ENCODE peak calls at places on chromosomes 5 and 9, in ten cellular contexts. One of them, this sample, is unnamed.

GRCh38 chr9:136762915-136763648 is 1.2 kb downstream of the LCN15 start:
- DNase-seq in astrocyte of the spinal cord: no peak
- DNase-seq in HepG2: peak
- DNase-seq in endothelial cell of umbilical vein: peak
- DNase-seq in choroid plexus epithelial cell: peak
- DNase-seq in brain microvascular endothelial cell: no peak
- DNase-seq in psoas muscle: peak
- DNase-seq in kidney: peak
- DNase-seq in RWPE2: peak
- DNase-seq in GM12864: no peak
- DNase-seq in this sample: no peak

GRCh38 chr9:137434498-137435380 is 6.4 kb downstream of the ENTPD8 start:
- DNase-seq in astrocyte of the spinal cord: no peak
- DNase-seq in HepG2: no peak
- DNase-seq in endothelial cell of umbilical vein: no peak
- DNase-seq in choroid plexus epithelial cell: no peak
- DNase-seq in brain microvascular endothelial cell: no peak
- DNase-seq in psoas muscle: peak
- DNase-seq in kidney: peak
- DNase-seq in RWPE2: peak
- DNase-seq in GM12864: no peak
- DNase-seq in this sample: no peak

GRCh38 chr5:159975462-159976019 is 33.4 kb upstream of the TTC1 start:
- DNase-seq in astrocyte of the spinal cord: peak
- DNase-seq in HepG2: peak
- DNase-seq in endothelial cell of umbilical vein: peak
- DNase-seq in choroid plexus epithelial cell: peak
- DNase-seq in brain microvascular endothelial cell: peak
- DNase-seq in psoas muscle: no peak
- DNase-seq in kidney: no peak
- DNase-seq in RWPE2: no peak
- DNase-seq in GM12864: no peak
- DNase-seq in this sample: peak

GRCh38 chr9:36207016-36207415 is 16.3 kb downstream of the CLTA start:
- DNase-seq in astrocyte of the spinal cord: peak
- DNase-seq in HepG2: no peak
- DNase-seq in endothelial cell of umbilical vein: peak
- DNase-seq in choroid plexus epithelial cell: peak
- DNase-seq in brain microvascular endothelial cell: peak
- DNase-seq in psoas muscle: peak
- DNase-seq in kidney: no peak
- DNase-seq in RWPE2: no peak
- DNase-seq in GM12864: no peak
- DNase-seq in this sample: no peak

GRCh38 chr5:172806897-172807672 is 27.0 kb upstream of the ERGIC1 start:
- DNase-seq in astrocyte of the spinal cord: peak
- DNase-seq in HepG2: peak
- DNase-seq in endothelial cell of umbilical vein: peak
- DNase-seq in choroid plexus epithelial cell: peak
- DNase-seq in brain microvascular endothelial cell: peak
- DNase-seq in psoas muscle: peak
- DNase-seq in kidney: peak
- DNase-seq in RWPE2: peak
- DNase-seq in GM12864: peak
- DNase-seq in this sample: peak

GRCh38 chr5:54088081-54088480 is 222.3 kb downstream of the ARL15 start:
- DNase-seq in astrocyte of the spinal cord: peak
- DNase-seq in HepG2: no peak
- DNase-seq in endothelial cell of umbilical vein: peak
- DNase-seq in choroid plexus epithelial cell: peak
- DNase-seq in brain microvascular endothelial cell: no peak
- DNase-seq in psoas muscle: no peak
- DNase-seq in kidney: no peak
- DNase-seq in RWPE2: no peak
- DNase-seq in GM12864: no peak
- DNase-seq in this sample: no peak

GRCh38 chr5:52809884-52810283 is 22.2 kb downstream of the ITGA1 start:
- DNase-seq in astrocyte of the spinal cord: peak
- DNase-seq in HepG2: no peak
- DNase-seq in endothelial cell of umbilical vein: no peak
- DNase-seq in choroid plexus epithelial cell: peak
- DNase-seq in brain microvascular endothelial cell: no peak
- DNase-seq in psoas muscle: no peak
- DNase-seq in kidney: no peak
- DNase-seq in RWPE2: no peak
- DNase-seq in GM12864: no peak
- DNase-seq in this sample: peak

GRCh38 chr5:155013526-155013925 is at the start of gene KIF4B:
- DNase-seq in astrocyte of the spinal cord: no peak
- DNase-seq in HepG2: no peak
- DNase-seq in endothelial cell of umbilical vein: no peak
- DNase-seq in choroid plexus epithelial cell: no peak
- DNase-seq in brain microvascular endothelial cell: no peak
- DNase-seq in psoas muscle: no peak
- DNase-seq in kidney: no peak
- DNase-seq in RWPE2: no peak
- DNase-seq in GM12864: no peak
- DNase-seq in this sample: no peak

GRCh38 chr5:127338501-127338900 is 47.9 kb downstream of the MEGF10 start:
- DNase-seq in astrocyte of the spinal cord: no peak
- DNase-seq in HepG2: no peak
- DNase-seq in endothelial cell of umbilical vein: no peak
- DNase-seq in choroid plexus epithelial cell: no peak
- DNase-seq in brain microvascular endothelial cell: no peak
- DNase-seq in psoas muscle: no peak
- DNase-seq in kidney: no peak
- DNase-seq in RWPE2: no peak
- DNase-seq in GM12864: no peak
- DNase-seq in this sample: no peak

GRCh38 chr5:127332250-127332649 is 41.7 kb downstream of the MEGF10 start:
- DNase-seq in astrocyte of the spinal cord: no peak
- DNase-seq in HepG2: no peak
- DNase-seq in endothelial cell of umbilical vein: no peak
- DNase-seq in choroid plexus epithelial cell: no peak
- DNase-seq in brain microvascular endothelial cell: no peak
- DNase-seq in psoas muscle: no peak
- DNase-seq in kidney: no peak
- DNase-seq in RWPE2: no peak
- DNase-seq in GM12864: no peak
- DNase-seq in this sample: no peak

GRCh38 chr5:127337876-127338275 is 47.3 kb downstream of the MEGF10 start:
- DNase-seq in astrocyte of the spinal cord: no peak
- DNase-seq in HepG2: no peak
- DNase-seq in endothelial cell of umbilical vein: no peak
- DNase-seq in choroid plexus epithelial cell: no peak
- DNase-seq in brain microvascular endothelial cell: no peak
- DNase-seq in psoas muscle: no peak
- DNase-seq in kidney: no peak
- DNase-seq in RWPE2: no peak
- DNase-seq in GM12864: no peak
- DNase-seq in this sample: no peak

GRCh38 chr5:127333463-127333862 is 42.9 kb downstream of the MEGF10 start:
- DNase-seq in astrocyte of the spinal cord: no peak
- DNase-seq in HepG2: no peak
- DNase-seq in endothelial cell of umbilical vein: no peak
- DNase-seq in choroid plexus epithelial cell: no peak
- DNase-seq in brain microvascular endothelial cell: no peak
- DNase-seq in psoas muscle: no peak
- DNase-seq in kidney: no peak
- DNase-seq in RWPE2: no peak
- DNase-seq in GM12864: no peak
- DNase-seq in this sample: no peak

GRCh38 chr5:127335381-127335780 is 44.8 kb downstream of the MEGF10 start:
- DNase-seq in astrocyte of the spinal cord: no peak
- DNase-seq in HepG2: no peak
- DNase-seq in endothelial cell of umbilical vein: no peak
- DNase-seq in choroid plexus epithelial cell: peak
- DNase-seq in brain microvascular endothelial cell: no peak
- DNase-seq in psoas muscle: no peak
- DNase-seq in kidney: no peak
- DNase-seq in RWPE2: no peak
- DNase-seq in GM12864: no peak
- DNase-seq in this sample: no peak
- H3K4me3 ChIP-seq in astrocyte of the spinal cord: no peak
- H3K4me3 ChIP-seq in HepG2: no peak
- H3K4me3 ChIP-seq in endothelial cell of umbilical vein: no peak
- H3K4me3 ChIP-seq in choroid plexus epithelial cell: no peak
- H3K4me3 ChIP-seq in brain microvascular endothelial cell: no peak
- H3K4me3 ChIP-seq in psoas muscle: no peak
- H3K4me3 ChIP-seq in kidney: no peak
- H3K4me3 ChIP-seq in RWPE2: no peak
- H3K4me3 ChIP-seq in GM12864: no peak
- H3K4me3 ChIP-seq in this sample: no peak

DNA sequence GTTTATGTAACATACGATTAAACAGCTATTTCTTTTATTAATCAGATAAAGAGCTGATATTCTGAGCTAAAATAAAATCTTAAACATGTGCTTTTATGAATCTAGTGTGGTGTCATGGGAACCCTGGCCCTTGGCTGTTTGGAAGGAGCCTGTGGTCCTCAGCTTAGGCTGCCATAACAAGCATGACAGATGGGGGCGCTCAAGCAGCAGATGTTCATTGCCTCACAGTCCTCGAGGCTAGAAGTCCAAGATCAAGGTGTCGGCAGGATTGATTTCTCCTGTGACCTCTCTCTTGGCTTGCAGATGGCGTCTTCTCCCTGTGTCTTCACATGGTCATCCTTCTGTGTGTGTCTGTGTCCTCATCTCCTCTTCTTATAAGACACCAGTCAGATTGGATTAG is 448.2 kb downstream of the GADD45G start:
- DNase-seq in astrocyte of the spinal cord: no peak
- DNase-seq in HepG2: no peak
- DNase-seq in endothelial cell of umbilical vein: no peak
- DNase-seq in choroid plexus epithelial cell: peak
- DNase-seq in brain microvascular endothelial cell: no peak
- DNase-seq in psoas muscle: no peak
- DNase-seq in kidney: no peak
- DNase-seq in RWPE2: no peak
- DNase-seq in GM12864: no peak
- DNase-seq in this sample: no peak
- TF ChIP-seq CTCF in astrocyte of the spinal cord: peak
- TF ChIP-seq CTCF in HepG2: peak
- TF ChIP-seq CTCF in endothelial cell of umbilical vein: no peak
- TF ChIP-seq CTCF in choroid plexus epithelial cell: peak
- TF ChIP-seq CTCF in brain microvascular endothelial cell: peak
- TF ChIP-seq CTCF in psoas muscle: no peak
- TF ChIP-seq CTCF in kidney: no peak
- TF ChIP-seq CTCF in RWPE2: no peak
- TF ChIP-seq CTCF in GM12864: peak
- TF ChIP-seq CTCF in this sample: peak

GRCh38 chr9:88414298-88414697 is 26.1 kb downstream of the SPIN1 start:
- DNase-seq in astrocyte of the spinal cord: no peak
- DNase-seq in HepG2: no peak
- DNase-seq in endothelial cell of umbilical vein: no peak
- DNase-seq in choroid plexus epithelial cell: no peak
- DNase-seq in brain microvascular endothelial cell: no peak
- DNase-seq in psoas muscle: no peak
- DNase-seq in kidney: no peak
- DNase-seq in RWPE2: no peak
- DNase-seq in GM12864: no peak
- DNase-seq in this sample: no peak

GRCh38 chr9:88418715-88419540 is 30.7 kb downstream of the SPIN1 start:
- DNase-seq in astrocyte of the spinal cord: peak
- DNase-seq in HepG2: no peak
- DNase-seq in endothelial cell of umbilical vein: peak
- DNase-seq in choroid plexus epithelial cell: no peak
- DNase-seq in brain microvascular endothelial cell: peak
- DNase-seq in psoas muscle: no peak
- DNase-seq in kidney: no peak
- DNase-seq in RWPE2: no peak
- DNase-seq in GM12864: no peak
- DNase-seq in this sample: no peak

GRCh38 chr9:88420227-88420626 is 32.0 kb downstream of the SPIN1 start:
- DNase-seq in astrocyte of the spinal cord: no peak
- DNase-seq in HepG2: no peak
- DNase-seq in endothelial cell of umbilical vein: no peak
- DNase-seq in choroid plexus epithelial cell: no peak
- DNase-seq in brain microvascular endothelial cell: no peak
- DNase-seq in psoas muscle: no peak
- DNase-seq in kidney: no peak
- DNase-seq in RWPE2: no peak
- DNase-seq in GM12864: no peak
- DNase-seq in this sample: peak

GRCh38 chr9:88421348-88421747 is 33.1 kb downstream of the SPIN1 start:
- DNase-seq in astrocyte of the spinal cord: no peak
- DNase-seq in HepG2: no peak
- DNase-seq in endothelial cell of umbilical vein: no peak
- DNase-seq in choroid plexus epithelial cell: no peak
- DNase-seq in brain microvascular endothelial cell: no peak
- DNase-seq in psoas muscle: no peak
- DNase-seq in kidney: no peak
- DNase-seq in RWPE2: no peak
- DNase-seq in GM12864: no peak
- DNase-seq in this sample: no peak

DNA sequence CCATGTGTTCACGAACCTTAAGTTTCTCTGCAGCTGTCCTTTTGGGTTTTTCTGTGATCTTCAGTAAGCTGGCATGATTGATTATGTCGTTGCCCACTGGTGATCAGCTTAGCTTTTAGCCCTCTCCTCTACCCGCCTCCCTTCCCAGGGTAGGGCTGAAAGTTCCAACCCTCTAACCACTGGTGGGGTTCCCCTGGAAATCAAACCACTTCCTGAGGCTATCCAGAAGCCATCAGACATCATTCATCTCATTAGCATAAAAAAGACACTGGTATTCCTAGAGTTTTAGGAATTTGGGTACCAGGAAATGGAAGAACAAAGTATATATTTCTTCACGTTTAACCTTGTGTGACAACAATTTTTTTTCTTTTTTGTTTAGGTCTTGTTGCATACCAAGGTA is 29.8 kb downstream of the SPIN1 start:
- DNase-seq in astrocyte of the spinal cord: no peak
- DNase-seq in HepG2: no peak
- DNase-seq in endothelial cell of umbilical vein: no peak
- DNase-seq in choroid plexus epithelial cell: no peak
- DNase-seq in brain microvascular endothelial cell: no peak
- DNase-seq in psoas muscle: no peak
- DNase-seq in kidney: no peak
- DNase-seq in RWPE2: no peak
- DNase-seq in GM12864: no peak
- DNase-seq in this sample: no peak
- H3K4me3 ChIP-seq in astrocyte of the spinal cord: no peak
- H3K4me3 ChIP-seq in HepG2: no peak
- H3K4me3 ChIP-seq in endothelial cell of umbilical vein: no peak
- H3K4me3 ChIP-seq in choroid plexus epithelial cell: no peak
- H3K4me3 ChIP-seq in brain microvascular endothelial cell: no peak
- H3K4me3 ChIP-seq in psoas muscle: no peak
- H3K4me3 ChIP-seq in kidney: no peak
- H3K4me3 ChIP-seq in RWPE2: no peak
- H3K4me3 ChIP-seq in GM12864: no peak
- H3K4me3 ChIP-seq in this sample: no peak

DNA sequence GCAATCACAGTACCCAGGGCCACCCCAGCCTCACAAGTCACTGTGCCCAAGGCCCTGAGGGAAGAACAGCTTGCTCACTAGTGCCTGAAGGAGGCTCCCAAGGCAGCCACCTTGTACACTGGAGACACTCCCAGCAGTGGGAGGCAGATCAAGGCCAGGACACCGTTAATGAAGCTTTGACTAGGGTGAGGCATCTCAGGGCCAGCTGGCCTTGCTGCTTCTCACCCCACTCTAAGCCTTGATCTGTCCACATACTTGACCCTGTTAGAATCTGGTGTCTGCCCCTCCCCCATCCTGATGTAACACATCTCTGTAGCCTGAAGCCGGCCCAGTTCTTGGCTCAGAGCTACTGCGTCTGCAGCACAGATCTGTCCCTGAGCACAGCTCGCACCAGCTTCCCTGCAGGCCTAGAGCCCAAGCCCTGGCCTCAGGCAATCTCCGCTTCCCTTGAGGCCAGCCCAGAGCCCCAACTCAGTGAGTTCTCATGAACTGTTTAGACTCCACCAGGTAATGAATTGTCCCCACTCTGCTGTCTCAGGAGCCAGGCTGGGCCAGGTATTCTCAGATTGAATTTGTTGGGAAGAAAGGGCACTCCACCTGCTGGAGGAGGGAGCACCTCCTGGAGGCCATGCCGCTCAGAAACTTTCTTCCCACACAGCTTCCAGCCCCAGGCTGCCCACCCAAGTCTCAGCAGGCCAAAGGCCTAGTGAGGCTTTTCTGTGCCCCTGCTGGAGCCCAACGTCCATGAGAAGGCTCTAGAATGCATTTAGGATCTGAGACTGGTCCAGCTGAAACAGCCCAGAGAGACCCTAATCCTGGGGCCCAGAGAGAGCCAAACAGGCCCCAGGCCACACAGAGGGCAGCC is 13.4 kb upstream of the JADE2 start:
- DNase-seq in astrocyte of the spinal cord: no peak
- DNase-seq in HepG2: peak
- DNase-seq in endothelial cell of umbilical vein: no peak
- DNase-seq in choroid plexus epithelial cell: peak
- DNase-seq in brain microvascular endothelial cell: peak
- DNase-seq in psoas muscle: peak
- DNase-seq in kidney: peak
- DNase-seq in RWPE2: peak
- DNase-seq in GM12864: no peak
- DNase-seq in this sample: peak
- TF ChIP-seq CTCF in astrocyte of the spinal cord: peak
- TF ChIP-seq CTCF in HepG2: peak
- TF ChIP-seq CTCF in endothelial cell of umbilical vein: no peak
- TF ChIP-seq CTCF in choroid plexus epithelial cell: peak
- TF ChIP-seq CTCF in brain microvascular endothelial cell: no peak
- TF ChIP-seq CTCF in psoas muscle: peak
- TF ChIP-seq CTCF in kidney: peak
- TF ChIP-seq CTCF in RWPE2: peak
- TF ChIP-seq CTCF in GM12864: no peak
- TF ChIP-seq CTCF in this sample: peak

This sample was measured in fibroblast of villous mesenchyme.